ENCODE peak calls at places on chromosomes 12 and 14, in seven cellular contexts. R is aorta; X is GM23248; A is Peyer's patch; O is effector memory CD4-positive, alpha-beta T cell; G is heart left ventricle; C is lung. W is an unnamed sample.

GRCh38 chr12:91562476-91562875 is 379.9 kb upstream of the DCN start:
- DNase-seq in R (no peak), X (peak), A (no peak), O (no peak), G (no peak), C (no peak), W (no peak)

GRCh38 chr12:59403259-59403932 is 192.4 kb upstream of the SLC16A7 start:
- DNase-seq in R (no peak), X (peak), A (no peak), O (peak), G (no peak), C (peak), W (peak)

GRCh38 chr14:104116544-104117340 is 21.6 kb upstream of the KIF26A start:
- DNase-seq in R (peak), X (no peak), A (peak), O (no peak), G (peak), C (peak), W (no peak)

GRCh38 chr12:42482086-42482819 is 107.3 kb downstream of the PRICKLE1 start:
- DNase-seq in R (peak), X (peak), A (no peak), O (no peak), G (peak), C (peak), W (no peak)

GRCh38 chr12:62618948-62619347 is 152.3 kb downstream of the MON2 start:
- DNase-seq in R (no peak), X (no peak), A (no peak), O (no peak), G (no peak), C (no peak), W (no peak)

GRCh38 chr14:99327458-99328250 is 55.7 kb upstream of the BCL11B start:
- DNase-seq in R (peak), X (peak), A (no peak), O (no peak), G (no peak), C (no peak), W (no peak)

GRCh38 chr12:124750787-124751471 is 112.7 kb downstream of the SCARB1 start:
- DNase-seq in R (no peak), X (no peak), A (no peak), O (no peak), G (no peak), C (no peak), W (no peak)

GRCh38 chr12:25052191-25053020 is 103.5 kb upstream of the BCAT1 start:
- DNase-seq in R (no peak), X (no peak), A (no peak), O (peak), G (no peak), C (peak), W (no peak)

GRCh38 chr12:59193476-59194050 is 273.3 kb upstream of the LRIG3 start:
- DNase-seq in R (no peak), X (no peak), A (no peak), O (no peak), G (no peak), C (no peak), W (no peak)

GRCh38 chr12:86837246-86837645 is 581.1 kb upstream of the MGAT4C start:
- DNase-seq in R (no peak), X (no peak), A (no peak), O (no peak), G (no peak), C (no peak), W (no peak)

GRCh38 chr12:111428728-111429175 is 23.0 kb downstream of the SH2B3 start:
- DNase-seq in R (no peak), X (no peak), A (peak), O (no peak), G (peak), C (peak), W (peak)

GRCh38 chr14:56098021-56098420 is 20.2 kb upstream of the PELI2 start:
- DNase-seq in R (no peak), X (no peak), A (no peak), O (no peak), G (no peak), C (no peak), W (no peak)

GRCh38 chr14:100603341-100604125 is 16.3 kb upstream of the BEGAIN start:
- DNase-seq in R (peak), X (no peak), A (peak), O (no peak), G (peak), C (no peak), W (no peak)

GRCh38 chr12:120118710-120119097 is 2.2 kb upstream of the RAB35 start:
- DNase-seq in R (no peak), X (peak), A (no peak), O (no peak), G (no peak), C (no peak), W (no peak)

GRCh38 chr14:64826333-64826732 is 53.4 kb downstream of the SPTB start:
- DNase-seq in R (no peak), X (peak), A (no peak), O (no peak), G (no peak), C (no peak), W (no peak)

GRCh38 chr12:54292931-54293241 is 7.9 kb downstream of the NFE2 start:
- DNase-seq in R (no peak), X (no peak), A (no peak), O (no peak), G (no peak), C (no peak), W (no peak)

GRCh38 chr12:2265461-2266167 is 212.8 kb downstream of the CACNA1C start:
- DNase-seq in R (no peak), X (peak), A (no peak), O (no peak), G (no peak), C (no peak), W (no peak)

GRCh38 chr14:69636051-69636639 is 24.7 kb downstream of the SUSD6 start:
- DNase-seq in R (no peak), X (no peak), A (no peak), O (no peak), G (no peak), C (no peak), W (no peak)

GRCh38 chr14:53714495-53715389 is 241.9 kb downstream of the BMP4 start:
- DNase-seq in R (no peak), X (no peak), A (no peak), O (no peak), G (no peak), C (no peak), W (no peak)

GRCh38 chr12:123524378-123524777 is 9.1 kb downstream of the RILPL1 start:
- DNase-seq in R (no peak), X (no peak), A (no peak), O (no peak), G (no peak), C (no peak), W (no peak)

GRCh38 chr14:91388551-91388975 is 29.1 kb downstream of the CCDC88C start:
- DNase-seq in R (peak), X (no peak), A (no peak), O (no peak), G (no peak), C (no peak), W (no peak)

GRCh38 chr14:87888136-87888999 is 104.6 kb downstream of the GALC start:
- DNase-seq in R (no peak), X (peak), A (no peak), O (no peak), G (no peak), C (no peak), W (peak)

GRCh38 chr12:109502332-109502731 is 24.9 kb downstream of the UBE3B start:
- DNase-seq in R (no peak), X (no peak), A (no peak), O (no peak), G (no peak), C (no peak), W (no peak)

GRCh38 chr12:30015661-30016060 is 231.9 kb upstream of the TMTC1 start:
- DNase-seq in R (no peak), X (no peak), A (no peak), O (no peak), G (no peak), C (no peak), W (no peak)

GRCh38 chr14:55071870-55072640 is 20.6 kb downstream of the MAPK1IP1L start:
- DNase-seq in R (no peak), X (peak), A (no peak), O (no peak), G (peak), C (no peak), W (peak)

GRCh38 chr12:26298785-26299621 is 103.6 kb downstream of the SSPN start:
- DNase-seq in R (no peak), X (peak), A (no peak), O (no peak), G (no peak), C (no peak), W (peak)

GRCh38 chr12:86331457-86331856 is 75.3 kb upstream of the MGAT4C start:
- DNase-seq in R (no peak), X (no peak), A (no peak), O (no peak), G (no peak), C (no peak), W (no peak)

GRCh38 chr12:106149096-106149784 is 10.5 kb upstream of the NUAK1 start:
- DNase-seq in R (no peak), X (peak), A (no peak), O (no peak), G (no peak), C (no peak), W (no peak)

GRCh38 chr12:39626033-39626814 is 6.6 kb upstream of the ABCD2 start:
- DNase-seq in R (peak), X (no peak), A (no peak), O (no peak), G (no peak), C (no peak), W (no peak)

GRCh38 chr14:65631040-65631439 is 218.5 kb downstream of the FUT8 start:
- DNase-seq in R (no peak), X (no peak), A (no peak), O (no peak), G (no peak), C (no peak), W (no peak)

GRCh38 chr14:103887170-103887501 is 39.8 kb upstream of the PPP1R13B start:
- DNase-seq in R (no peak), X (no peak), A (no peak), O (no peak), G (no peak), C (no peak), W (no peak)

GRCh38 chr14:22903742-22904087 is 15.2 kb downstream of the RBM23 start:
- DNase-seq in R (no peak), X (no peak), A (no peak), O (no peak), G (no peak), C (no peak), W (no peak)

GRCh38 chr14:76926521-76927251 is 100.5 kb downstream of the LRRC74A start:
- DNase-seq in R (no peak), X (peak), A (no peak), O (peak), G (peak), C (no peak), W (no peak)

GRCh38 chr12:100767371-100767770 is 27.2 kb upstream of the ANO4 start:
- DNase-seq in R (no peak), X (no peak), A (no peak), O (no peak), G (no peak), C (no peak), W (no peak)

GRCh38 chr12:98084950-98085349 is 430.4 kb upstream of the TMPO start:
- DNase-seq in R (no peak), X (no peak), A (no peak), O (no peak), G (no peak), C (no peak), W (no peak)

GRCh38 chr14:33676135-33676566 is 274.7 kb downstream of the EGLN3 start:
- DNase-seq in R (no peak), X (peak), A (peak), O (no peak), G (peak), C (no peak), W (peak)

GRCh38 chr12:51886021-51886710 is 1.7 kb upstream of the ANKRD33 start:
- DNase-seq in R (no peak), X (peak), A (no peak), O (no peak), G (peak), C (peak), W (peak)
- H3K27ac ChIP-seq in R (no peak), X (peak), A (peak), O (no peak), G (peak), C (peak), W (no peak)

GRCh38 chr12:11863478-11863906 is 207.2 kb upstream of the BCL2L14 start:
- DNase-seq in R (no peak), X (peak), A (no peak), O (no peak), G (peak), C (no peak), W (peak)
- H3K27ac ChIP-seq in R (peak), X (peak), A (peak), O (no peak), G (peak), C (peak), W (peak)

GRCh38 chr12:92928962-92929915 is at the start of gene EEA1:
- DNase-seq in R (peak), X (peak), A (peak), O (peak), G (peak), C (peak), W (peak)

GRCh38 chr12:92927055-92927435 is 2.0 kb downstream of the EEA1 start:
- DNase-seq in R (no peak), X (peak), A (no peak), O (no peak), G (peak), C (no peak), W (no peak)

GRCh38 chr12:92927436-92928116 is 1.5 kb downstream of the EEA1 start:
- DNase-seq in R (no peak), X (peak), A (no peak), O (no peak), G (no peak), C (no peak), W (no peak)

GRCh38 chr12:92928431-92928961 is 599 bp downstream of the EEA1 start:
- DNase-seq in R (peak), X (peak), A (no peak), O (peak), G (peak), C (peak), W (peak)

DNA sequence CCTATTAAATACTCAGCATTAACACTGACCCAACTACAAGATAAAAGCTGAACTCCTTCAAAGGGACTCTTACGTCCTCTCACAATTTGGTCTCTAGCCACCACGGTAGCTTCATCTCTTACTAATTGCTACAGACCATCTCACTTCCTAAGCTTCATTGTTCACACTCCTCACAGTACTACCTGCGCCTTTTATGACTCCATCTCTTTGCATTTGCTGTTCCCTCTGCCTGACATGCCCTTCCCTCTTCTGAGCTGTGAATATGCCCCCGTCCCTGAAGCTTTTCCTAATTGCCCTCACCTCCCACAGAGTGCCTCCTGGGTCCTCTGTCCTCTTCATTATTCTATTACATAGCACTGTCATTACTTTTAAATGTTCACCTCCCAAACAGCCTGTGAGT is 2.5 kb downstream of the EEA1 start:
- DNase-seq in R (no peak), X (no peak), A (no peak), O (no peak), G (no peak), C (no peak), W (no peak)
- H3K27ac ChIP-seq in R (no peak), X (peak), A (no peak), O (no peak), G (peak), C (peak), W (no peak)

GRCh38 chr14:67557656-67558055 is 24.6 kb downstream of the PLEKHH1 start:
- DNase-seq in R (peak), X (no peak), A (peak), O (no peak), G (no peak), C (no peak), W (no peak)

GRCh38 chr14:67555518-67556090 is 22.5 kb downstream of the PLEKHH1 start:
- DNase-seq in R (no peak), X (no peak), A (peak), O (no peak), G (no peak), C (peak), W (no peak)

GRCh38 chr14:67559639-67560038 is 26.5 kb downstream of the PLEKHH1 start:
- DNase-seq in R (peak), X (no peak), A (peak), O (no peak), G (no peak), C (no peak), W (no peak)

GRCh38 chr14:67556671-67557070 is 23.6 kb downstream of the PLEKHH1 start:
- DNase-seq in R (peak), X (no peak), A (no peak), O (no peak), G (no peak), C (no peak), W (no peak)

GRCh38 chr14:67557118-67557517 is 24.0 kb downstream of the PLEKHH1 start:
- DNase-seq in R (peak), X (no peak), A (no peak), O (no peak), G (no peak), C (no peak), W (no peak)
- H3K27ac ChIP-seq in R (no peak), X (no peak), A (no peak), O (no peak), G (no peak), C (no peak), W (peak)

DNA sequence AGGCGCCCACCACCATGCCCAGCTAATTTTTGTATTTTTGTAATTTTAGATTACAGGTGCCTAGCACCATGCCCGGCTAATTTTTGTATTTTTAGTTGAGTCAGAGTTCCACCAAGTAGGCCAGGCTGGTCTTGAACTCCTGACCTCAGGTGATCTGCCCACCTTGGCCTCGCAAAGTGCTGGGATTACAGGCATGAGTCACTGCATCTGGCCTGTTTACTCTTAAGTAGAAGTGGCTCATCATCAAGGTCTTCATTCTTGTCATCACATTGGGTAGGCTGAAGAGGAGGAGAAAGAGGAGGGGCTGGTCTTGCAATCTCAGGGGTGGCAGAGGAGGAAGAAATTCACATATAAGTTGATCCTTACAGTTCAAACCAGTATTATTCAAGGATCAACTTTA is 152.4 kb upstream of the ATP2B1 start:
- DNase-seq in R (no peak), X (no peak), A (no peak), O (no peak), G (no peak), C (no peak), W (no peak)
- H3K27ac ChIP-seq in R (no peak), X (no peak), A (no peak), O (no peak), G (no peak), C (no peak), W (no peak)

GRCh38 chr14:58789106-58789505 is 151.3 kb downstream of the DACT1 start:
- DNase-seq in R (no peak), X (no peak), A (no peak), O (no peak), G (no peak), C (no peak), W (no peak)
- H3K27ac ChIP-seq in R (no peak), X (no peak), A (no peak), O (no peak), G (no peak), C (no peak), W (peak)

GRCh38 chr12:71477609-71478008 is 38.0 kb downstream of the LGR5 start:
- DNase-seq in R (no peak), X (peak), A (no peak), O (no peak), G (no peak), C (no peak), W (no peak)

GRCh38 chr12:71477046-71477445 is 37.4 kb downstream of the LGR5 start:
- DNase-seq in R (no peak), X (peak), A (no peak), O (no peak), G (no peak), C (no peak), W (no peak)

GRCh38 chr12:71478277-71478676 is 38.7 kb downstream of the LGR5 start:
- DNase-seq in R (no peak), X (no peak), A (no peak), O (no peak), G (no peak), C (no peak), W (no peak)

GRCh38 chr12:71475280-71475679 is 35.7 kb downstream of the LGR5 start:
- DNase-seq in R (no peak), X (peak), A (no peak), O (no peak), G (peak), C (no peak), W (no peak)

GRCh38 chr12:71476513-71476912 is 36.9 kb downstream of the LGR5 start:
- DNase-seq in R (no peak), X (peak), A (no peak), O (no peak), G (peak), C (no peak), W (no peak)
- H3K27ac ChIP-seq in R (peak), X (peak), A (no peak), O (no peak), G (no peak), C (no peak), W (no peak)

GRCh38 chr14:102210421-102211042 is 70.8 kb downstream of the WDR20 start:
- DNase-seq in R (peak), X (no peak), A (peak), O (no peak), G (no peak), C (no peak), W (no peak)

GRCh38 chr14:102208741-102209140 is 69.0 kb downstream of the WDR20 start:
- DNase-seq in R (peak), X (no peak), A (peak), O (no peak), G (no peak), C (no peak), W (no peak)

GRCh38 chr14:102207831-102208365 is 68.2 kb downstream of the WDR20 start:
- DNase-seq in R (peak), X (no peak), A (peak), O (no peak), G (no peak), C (no peak), W (no peak)

GRCh38 chr14:102211240-102211639 is 71.5 kb downstream of the WDR20 start:
- DNase-seq in R (peak), X (no peak), A (peak), O (no peak), G (no peak), C (no peak), W (no peak)

GRCh38 chr14:102209224-102209966 is 69.7 kb downstream of the WDR20 start:
- DNase-seq in R (peak), X (peak), A (peak), O (no peak), G (no peak), C (no peak), W (no peak)
- H3K27ac ChIP-seq in R (no peak), X (no peak), A (no peak), O (no peak), G (peak), C (no peak), W (peak)

GRCh38 chr12:116719661-116720060 is 18.2 kb downstream of the SPRING1 start:
- DNase-seq in R (no peak), X (no peak), A (no peak), O (no peak), G (peak), C (no peak), W (no peak)
- H3K27ac ChIP-seq in R (no peak), X (no peak), A (no peak), O (no peak), G (peak), C (peak), W (no peak)

GRCh38 chr12:6536894-6537579 is 2.7 kb downstream of the GAPDH start:
- DNase-seq in R (no peak), X (peak), A (no peak), O (no peak), G (no peak), C (no peak), W (no peak)
- H3K27ac ChIP-seq in R (no peak), X (peak), A (peak), O (peak), G (peak), C (peak), W (peak)

W was measured in substantia nigra.